ENCODE peak calls at places on chromosomes 6 and 20, in five cellular contexts. One of them, this sample, is unnamed.

GRCh38 chr20:58209652-58210397 is 18.6 kb downstream of the ANKRD60 start:
- DNase-seq in HepG2: peak
- DNase-seq in H1: no peak
- DNase-seq in GM12878: peak
- DNase-seq in A549: peak
- DNase-seq in this sample: peak

GRCh38 chr20:62938105-62938888 is at the start of gene GID8:
- DNase-seq in GM12878: no peak
- DNase-seq in H1: no peak
- DNase-seq in A549: peak
- DNase-seq in HepG2: peak
- DNase-seq in this sample: peak

GRCh38 chr6:116461563-116462507 is 660 bp downstream of the CALHM6 start:
- DNase-seq in A549: no peak
- DNase-seq in HepG2: no peak
- DNase-seq in GM12878: no peak
- DNase-seq in H1: peak
- DNase-seq in this sample: no peak

GRCh38 chr6:167907837-167908681 is 81.3 kb downstream of the AFDN start:
- DNase-seq in HepG2: peak
- DNase-seq in GM12878: no peak
- DNase-seq in A549: peak
- DNase-seq in H1: no peak
- DNase-seq in this sample: peak

GRCh38 chr6:64539917-64540316 is 904.3 kb downstream of the PHF3 start:
- DNase-seq in HepG2: no peak
- DNase-seq in A549: no peak
- DNase-seq in GM12878: no peak
- DNase-seq in H1: no peak
- DNase-seq in this sample: no peak

GRCh38 chr6:87244380-87244779 is 78.0 kb upstream of the SMIM8 start:
- DNase-seq in HepG2: no peak
- DNase-seq in H1: no peak
- DNase-seq in A549: no peak
- DNase-seq in GM12878: no peak
- DNase-seq in this sample: no peak

GRCh38 chr6:162825597-162825996 is 97.8 kb downstream of the PACRG start:
- DNase-seq in A549: no peak
- DNase-seq in GM12878: no peak
- DNase-seq in HepG2: no peak
- DNase-seq in H1: no peak
- DNase-seq in this sample: no peak

GRCh38 chr20:48745330-48745729 is 82.5 kb downstream of the PREX1 start:
- DNase-seq in A549: peak
- DNase-seq in GM12878: no peak
- DNase-seq in HepG2: no peak
- DNase-seq in H1: no peak
- DNase-seq in this sample: no peak

GRCh38 chr6:106530026-106530425 is 99.3 kb downstream of the RTN4IP1 start:
- DNase-seq in GM12878: no peak
- DNase-seq in A549: no peak
- DNase-seq in HepG2: no peak
- DNase-seq in H1: no peak
- DNase-seq in this sample: no peak

GRCh38 chr20:58084966-58085365 is 143.5 kb downstream of the ANKRD60 start:
- DNase-seq in H1: no peak
- DNase-seq in GM12878: no peak
- DNase-seq in A549: peak
- DNase-seq in HepG2: no peak
- DNase-seq in this sample: no peak

DNA sequence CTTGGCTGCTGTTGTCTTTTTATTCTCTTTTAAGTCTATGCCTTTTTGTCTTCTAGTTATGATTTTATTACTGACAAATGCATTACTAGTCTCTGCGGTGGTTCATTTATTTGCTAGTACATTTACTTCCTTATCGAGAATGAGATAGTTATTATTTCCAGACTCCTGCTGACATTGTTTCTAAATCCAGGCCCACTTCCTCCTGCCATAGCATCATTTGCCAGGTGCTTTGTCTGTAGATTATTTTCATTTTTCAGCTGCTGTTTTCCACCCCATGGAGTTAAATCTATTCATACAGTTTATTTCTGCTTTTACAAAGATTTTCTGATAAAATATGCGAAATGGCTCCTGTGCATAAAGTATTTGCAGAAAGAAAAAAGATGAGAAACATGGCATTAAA is 459.7 kb downstream of the MMUT start:
- DNase-seq in HepG2: no peak
- DNase-seq in H1: no peak
- DNase-seq in A549: no peak
- DNase-seq in GM12878: no peak
- DNase-seq in this sample: no peak
- TF ChIP-seq HDAC2 in HepG2: no peak
- TF ChIP-seq HDAC2 in H1: no peak
- TF ChIP-seq HDAC2 in A549: no peak
- TF ChIP-seq HDAC2 in GM12878: no peak
- TF ChIP-seq HDAC2 in this sample: no peak

DNA sequence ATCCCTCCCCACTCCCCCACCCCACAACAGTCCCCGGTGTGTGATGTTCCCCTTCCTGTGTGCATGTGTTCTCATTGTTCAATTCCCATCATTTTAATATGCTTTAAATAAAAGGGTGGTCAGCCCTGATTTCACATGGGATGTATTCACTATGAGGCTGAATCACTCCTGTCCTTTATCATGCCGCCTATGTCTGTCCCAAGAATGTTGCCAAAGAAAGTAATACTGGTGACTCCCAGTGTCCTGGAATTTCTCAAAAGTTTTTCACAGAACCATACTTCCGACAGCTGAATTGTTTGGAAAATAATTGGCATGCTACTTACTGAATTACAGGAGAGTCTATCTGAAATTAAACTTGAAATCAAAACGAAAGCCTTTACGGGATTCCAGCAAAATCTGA is 217.7 kb downstream of the HAO1 start:
- DNase-seq in H1: no peak
- DNase-seq in GM12878: no peak
- DNase-seq in A549: no peak
- DNase-seq in HepG2: no peak
- DNase-seq in this sample: no peak
- TF ChIP-seq HDAC2 in H1: no peak
- TF ChIP-seq HDAC2 in GM12878: no peak
- TF ChIP-seq HDAC2 in A549: no peak
- TF ChIP-seq HDAC2 in HepG2: no peak
- TF ChIP-seq HDAC2 in this sample: no peak

DNA sequence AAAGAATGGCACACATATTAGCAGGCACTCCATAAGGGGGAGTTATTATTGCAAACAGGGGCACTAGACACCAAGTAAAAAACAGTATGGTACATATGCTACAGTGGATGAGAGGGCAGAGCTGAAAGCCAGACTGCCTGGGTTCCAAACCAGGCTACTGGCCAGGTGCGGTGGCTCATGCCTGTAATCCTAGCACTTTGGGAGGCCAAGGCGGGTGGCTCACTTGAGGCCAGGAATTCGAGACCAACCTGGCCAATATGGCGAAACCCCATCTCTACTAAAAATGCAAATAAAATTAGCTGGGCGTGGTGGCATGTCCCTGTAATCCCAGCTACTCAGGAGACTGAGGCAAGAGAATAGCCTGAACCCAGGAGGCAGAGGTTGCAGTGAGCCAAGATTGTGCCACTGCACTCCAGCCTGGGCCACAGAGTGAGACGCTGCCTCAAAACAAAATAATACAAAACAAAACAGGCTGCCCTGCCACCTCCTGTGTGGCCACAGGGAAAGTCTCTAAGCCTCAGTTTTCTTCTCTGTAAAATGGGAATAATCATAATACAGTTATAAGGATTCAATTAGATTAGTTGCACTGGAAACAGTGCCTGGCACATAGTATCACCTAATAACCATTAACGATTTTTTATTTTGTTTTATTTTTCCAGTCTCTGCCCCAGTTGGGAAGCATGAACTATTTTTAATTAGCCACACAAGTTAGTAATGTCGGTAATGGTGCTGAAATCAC is 7.5 kb upstream of the TTPAL start:
- DNase-seq in A549: no peak
- DNase-seq in H1: no peak
- DNase-seq in GM12878: no peak
- DNase-seq in HepG2: no peak
- DNase-seq in this sample: no peak
- TF ChIP-seq HDAC2 in A549: no peak
- TF ChIP-seq HDAC2 in H1: no peak
- TF ChIP-seq HDAC2 in GM12878: no peak
- TF ChIP-seq HDAC2 in HepG2: no peak
- TF ChIP-seq HDAC2 in this sample: no peak

GRCh38 chr20:41094656-41095055 is 42.7 kb upstream of the PLCG1 start:
- DNase-seq in A549: no peak
- DNase-seq in GM12878: no peak
- DNase-seq in HepG2: no peak
- DNase-seq in H1: no peak
- DNase-seq in this sample: no peak
- TF ChIP-seq HDAC2 in A549: no peak
- TF ChIP-seq HDAC2 in GM12878: no peak
- TF ChIP-seq HDAC2 in HepG2: no peak
- TF ChIP-seq HDAC2 in H1: no peak
- TF ChIP-seq HDAC2 in this sample: no peak

DNA sequence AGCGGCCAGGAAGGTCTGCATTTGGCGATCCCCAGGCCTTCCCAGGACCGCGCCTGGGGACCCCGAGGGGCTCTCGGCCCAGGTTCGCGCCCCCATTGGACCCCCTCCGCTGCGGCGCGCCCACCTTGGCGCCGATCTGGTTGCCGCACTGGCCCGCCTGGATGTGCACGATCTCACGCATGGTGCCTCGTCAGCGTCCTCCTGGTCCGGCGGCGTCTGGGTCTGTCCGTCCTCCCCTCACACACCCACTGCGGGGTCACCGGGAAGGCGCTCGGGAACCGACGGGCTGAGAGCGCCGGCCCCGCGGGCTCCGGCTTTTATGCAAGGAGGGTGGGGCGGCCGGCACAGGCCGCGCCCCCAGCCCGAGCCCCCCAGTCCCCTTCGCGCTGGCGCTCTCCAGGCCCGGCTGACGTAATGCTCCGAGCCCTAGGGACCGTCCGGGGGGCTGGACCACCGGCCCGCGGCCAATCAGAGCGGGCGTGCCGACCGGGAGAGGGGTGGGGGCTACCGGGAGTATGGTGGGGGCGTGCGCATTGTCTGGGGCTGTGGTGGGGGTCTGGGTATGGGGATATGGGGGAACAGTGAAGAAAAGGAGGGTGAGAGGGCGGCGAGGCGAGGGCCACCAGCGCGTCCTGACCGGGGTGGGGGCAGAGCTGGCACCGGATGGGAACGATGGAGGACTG is at the start of gene TUBB2B:
- DNase-seq in GM12878: no peak
- DNase-seq in HepG2: no peak
- DNase-seq in H1: no peak
- DNase-seq in A549: no peak
- DNase-seq in this sample: no peak
- TF ChIP-seq HDAC2 in GM12878: no peak
- TF ChIP-seq HDAC2 in HepG2: no peak
- TF ChIP-seq HDAC2 in H1: peak
- TF ChIP-seq HDAC2 in A549: no peak
- TF ChIP-seq HDAC2 in this sample: no peak

GRCh38 chr6:72616406-72617015 is 5.4 kb upstream of the KCNQ5 start:
- DNase-seq in H1: no peak
- DNase-seq in A549: peak
- DNase-seq in HepG2: peak
- DNase-seq in GM12878: no peak
- DNase-seq in this sample: peak
- TF ChIP-seq HDAC2 in H1: no peak
- TF ChIP-seq HDAC2 in A549: no peak
- TF ChIP-seq HDAC2 in HepG2: no peak
- TF ChIP-seq HDAC2 in GM12878: no peak
- TF ChIP-seq HDAC2 in this sample: no peak

DNA sequence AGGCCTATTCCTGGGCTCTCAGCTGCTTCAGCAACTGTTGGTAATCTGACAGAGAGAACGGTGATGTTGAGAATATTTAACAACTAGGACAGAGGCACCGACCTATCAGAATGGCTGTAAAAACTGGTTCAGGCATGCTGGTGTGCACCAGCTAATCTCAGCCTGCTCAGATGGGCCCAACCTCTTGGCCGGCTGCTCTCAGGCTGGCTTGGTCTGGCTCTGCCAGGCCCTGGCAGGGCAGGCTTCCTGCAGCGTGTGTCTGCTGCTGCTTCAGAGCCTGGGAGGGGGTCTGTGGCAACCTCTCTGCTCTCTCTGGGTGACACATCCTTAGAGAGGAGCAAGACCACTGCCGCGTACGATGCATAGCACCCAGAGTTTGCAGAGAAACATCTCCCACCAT is 4.8 kb downstream of the SLC2A12 start:
- DNase-seq in H1: no peak
- DNase-seq in HepG2: no peak
- DNase-seq in A549: no peak
- DNase-seq in GM12878: no peak
- DNase-seq in this sample: no peak
- TF ChIP-seq HDAC2 in H1: no peak
- TF ChIP-seq HDAC2 in HepG2: no peak
- TF ChIP-seq HDAC2 in A549: no peak
- TF ChIP-seq HDAC2 in GM12878: no peak
- TF ChIP-seq HDAC2 in this sample: no peak

GRCh38 chr6:144314003-144314485 is 28.9 kb downstream of the UTRN start:
- DNase-seq in GM12878: no peak
- DNase-seq in H1: no peak
- DNase-seq in A549: no peak
- DNase-seq in HepG2: no peak
- DNase-seq in this sample: no peak
- TF ChIP-seq HDAC2 in GM12878: no peak
- TF ChIP-seq HDAC2 in H1: no peak
- TF ChIP-seq HDAC2 in A549: no peak
- TF ChIP-seq HDAC2 in HepG2: no peak
- TF ChIP-seq HDAC2 in this sample: no peak

This sample was measured in K562.